ENCODE peak calls at places on chromosomes 5 and 9, in five cellular contexts. V, E, Q, N and Y are unnamed samples.

GRCh38 chr5:72817076-72817476 is 615 bp downstream of the TNPO1 start:
- DNase-seq in Q (no peak), N (peak), E (no peak), V (no peak), Y (peak)

GRCh38 chr9:2722715-2723114 is 5.4 kb downstream of the KCNV2 start:
- DNase-seq in N (no peak), V (no peak), E (no peak), Q (no peak), Y (no peak)

GRCh38 chr5:14110680-14111079 is 32.5 kb upstream of the TRIO start:
- DNase-seq in N (no peak), Q (no peak), E (no peak), V (no peak), Y (no peak)

GRCh38 chr5:95900383-95900958 is 61.2 kb downstream of the ELL2 start:
- DNase-seq in Q (no peak), E (peak), N (no peak), V (no peak), Y (no peak)

GRCh38 chr9:13378171-13378570 is 98.7 kb upstream of the MPDZ start:
- DNase-seq in Q (no peak), N (no peak), V (no peak), E (no peak), Y (no peak)

GRCh38 chr5:36569456-36569855 is 37.0 kb upstream of the SLC1A3 start:
- DNase-seq in E (no peak), V (no peak), N (no peak), Q (peak), Y (peak)

GRCh38 chr5:133846478-133847226 is 121.8 kb downstream of the C5orf15 start:
- DNase-seq in E (no peak), Q (no peak), V (no peak), N (no peak), Y (no peak)

GRCh38 chr5:170739446-170739845 is 44.1 kb upstream of the GABRP start:
- DNase-seq in V (no peak), E (no peak), N (no peak), Q (no peak), Y (no peak)

GRCh38 chr5:35687961-35688360 is 70.3 kb downstream of the SPEF2 start:
- DNase-seq in E (no peak), Q (no peak), V (no peak), N (no peak), Y (no peak)

GRCh38 chr5:134070979-134071849 is 43.3 kb upstream of the TCF7 start:
- DNase-seq in V (no peak), Q (no peak), E (no peak), N (no peak), Y (no peak)

GRCh38 chr9:107732781-107733529 is 243.4 kb upstream of the KLF4 start:
- DNase-seq in Q (peak), E (peak), V (peak), N (no peak), Y (peak)